ENCODE peak calls at places on chromosomes 3 and 15, in five cellular contexts. M is EL; Y is T-helper 9 cell; X is activated T-cell treated with anti-CD3 and anti-CD28 coated beads, Interleukin-2, amount 50 U/mL, for 4 hours; H is stimulated activated CD4-positive, alpha-beta T cell treated with anti-CD3 and anti-CD28 coated beads, Interleukin-1b, Interleukin-23, amount 100 ng/mL, for 48 hours. W is an unnamed sample.
A peak's percentile ranks its signal among the peaks of the same experiment; 100 is the strongest.

GRCh38 chr3:196134691-196135090 is 52.8 kb upstream of the TFRC start:
- DNase-seq in X (no peak), H (no peak), Y (no peak), M (no peak), W (no peak)

GRCh38 chr15:70047386-70048195 is 50.1 kb downstream of the TLE3 start:
- DNase-seq in H (no peak), M (no peak), X (no peak), Y (no peak), W (no peak)

GRCh38 chr3:111143-112069 is 85.2 kb upstream of the CHL1 start:
- DNase-seq in H (no peak), M (no peak), X (no peak), Y (no peak), W (no peak)

GRCh38 chr3:127815001-127815400 is 7.3 kb downstream of the MGLL start:
- DNase-seq in X (no peak), H (no peak), M (no peak), Y (no peak), W (no peak)

GRCh38 chr3:25428003-25428861 is at the start of gene RARB:
- DNase-seq in Y (no peak), X (no peak), M (peak; percentile 73), H (no peak), W (peak; percentile 99)

GRCh38 chr15:47376190-47376589 is 341.1 kb upstream of the SEMA6D start:
- DNase-seq in X (no peak), M (no peak), H (no peak), Y (no peak), W (no peak)

GRCh38 chr15:37536967-37537624 is 397.3 kb upstream of the TMCO5A start:
- DNase-seq in H (no peak), Y (no peak), M (peak; percentile 28), X (no peak), W (no peak)

GRCh38 chr15:90949979-90950675 is 4.6 kb upstream of the RCCD1 start:
- DNase-seq in X (no peak), M (no peak), H (no peak), Y (no peak), W (no peak)

GRCh38 chr3:66933233-66933632 is 64.9 kb upstream of the KBTBD8 start:
- DNase-seq in H (no peak), X (no peak), M (no peak), Y (no peak), W (no peak)

GRCh38 chr3:79019137-79019923 is 748.5 kb downstream of the ROBO1 start:
- DNase-seq in Y (no peak), H (no peak), M (peak; percentile 93), X (no peak), W (peak; percentile 90)

GRCh38 chr15:66072616-66073361 is 180.8 kb downstream of the MEGF11 start:
- DNase-seq in Y (no peak), H (no peak), M (peak; percentile 42), X (no peak), W (no peak)

GRCh38 chr3:190097617-190098016 is 23.1 kb downstream of the P3H2 start:
- DNase-seq in M (peak; percentile 29), X (no peak), Y (no peak), H (no peak), W (peak; percentile 59)

GRCh38 chr3:76324101-76324500 is 538.8 kb upstream of the ZNF717 start:
- DNase-seq in X (no peak), M (no peak), Y (no peak), H (no peak), W (peak; percentile 6)

GRCh38 chr15:89785771-89786135 is 9.6 kb downstream of the MESP2 start:
- DNase-seq in Y (no peak), X (no peak), M (peak; percentile 62), H (no peak), W (no peak)

GRCh38 chr3:106963446-106963845 is 413.8 kb upstream of the CCDC54 start:
- DNase-seq in H (no peak), Y (no peak), M (peak; percentile 15), X (no peak), W (peak; percentile 70)

GRCh38 chr15:29952245-29952644 is 130.0 kb upstream of the TJP1 start:
- DNase-seq in Y (no peak), X (no peak), M (no peak), H (no peak), W (no peak)

GRCh38 chr3:15286022-15286421 is 46.4 kb downstream of the SH3BP5 start:
- DNase-seq in Y (no peak), H (no peak), X (no peak), M (no peak), W (no peak)

GRCh38 chr3:171028025-171028778 is 1.7 kb upstream of the SLC2A2 start:
- DNase-seq in M (peak; percentile 97), H (peak; percentile 63), Y (peak; percentile 1), X (peak; percentile 9), W (peak; percentile 93)

GRCh38 chr3:172892158-172892557 is 141.6 kb downstream of the ECT2 start:
- DNase-seq in X (no peak), H (no peak), M (peak; percentile 77), Y (no peak), W (peak; percentile 20)

GRCh38 chr3:179149239-179149887 is 1.2 kb downstream of the PIK3CA start:
- DNase-seq in X (peak; percentile 34), H (peak; percentile 55), Y (peak; percentile 40), M (peak; percentile 39), W (peak; percentile 17)

GRCh38 chr3:188578579-188579363 is 424.8 kb downstream of the LPP start:
- DNase-seq in H (peak; percentile 73), Y (no peak), X (no peak), M (peak; percentile 71), W (peak; percentile 73)

GRCh38 chr15:89780601-89781000 is 4.5 kb downstream of the MESP2 start:
- DNase-seq in M (no peak), Y (no peak), X (no peak), H (no peak), W (no peak)

GRCh38 chr15:39784125-39784524 is 1.5 kb upstream of the FSIP1 start:
- DNase-seq in M (peak; percentile 47), X (no peak), H (no peak), Y (no peak), W (peak; percentile 28)

GRCh38 chr3:190323241-190323617 is 983 bp upstream of the CLDN1 start:
- DNase-seq in M (no peak), H (no peak), Y (no peak), X (no peak), W (no peak)

W was measured in brain microvascular endothelial cell.